ENCODE peak calls at places on chromosomes 16 and 17, in five cellular contexts. Y is upper lobe of right lung; U is T-helper 1 cell; D is ovary; F is central memory CD4-positive, alpha-beta T cell. E is an unnamed sample.

GRCh38 chr16:6375471-6376075 is 957.1 kb upstream of the RBFOX1 start:
- DNase-seq in U (no peak), Y (no peak), F (no peak), D (no peak), E (no peak)

GRCh38 chr16:4257646-4258556 is 14.9 kb downstream of the TFAP4 start:
- DNase-seq in Y (no peak), F (no peak), U (no peak), D (peak), E (no peak)

GRCh38 chr17:8223356-8224063 is 13.1 kb upstream of the AURKB start:
- DNase-seq in Y (peak), U (peak), F (no peak), D (peak), E (no peak)

GRCh38 chr17:9615486-9615885 is 29.8 kb upstream of the USP43 start:
- DNase-seq in Y (no peak), U (no peak), F (no peak), D (no peak), E (no peak)

GRCh38 chr17:41527076-41528023 is 758 bp downstream of the KRT19 start:
- DNase-seq in U (no peak), F (no peak), Y (peak), D (peak), E (no peak)

GRCh38 chr16:52408197-52408845 is 138.6 kb downstream of the TOX3 start:
- DNase-seq in F (no peak), Y (no peak), U (no peak), D (no peak), E (no peak)

GRCh38 chr16:15434425-15435215 is at the start of gene BMERB1:
- DNase-seq in U (peak), Y (peak), D (peak), F (peak), E (peak)

GRCh38 chr16:15765880-15766279 is 90.9 kb downstream of the MYH11 start:
- DNase-seq in Y (no peak), D (no peak), U (peak), F (peak), E (no peak)

GRCh38 chr16:52556083-52556482 is 9.1 kb upstream of the TOX3 start:
- DNase-seq in Y (no peak), D (no peak), F (no peak), U (no peak), E (no peak)